ENCODE peak calls at places on chromosomes 5 and 9, in seven cellular contexts. T is endothelial cell; Z is activated T-cell treated with anti-CD3 and anti-CD28 coated beads, Interleukin-2, amount 50 U/mL, for 72 hours; O is RPMI7951; X is psoas muscle; G is activated naive CD8-positive, alpha-beta T cell treated with anti-CD3 and anti-CD28 coated beads for 36 hours; N is heart right ventricle. D is an unnamed sample.

GRCh38 chr5:10158886-10159285 is 90.8 kb downstream of the ATPSCKMT start:
- DNase-seq in G (no peak), Z (no peak), O (no peak), T (no peak), N (no peak), X (no peak), D (no peak)

GRCh38 chr5:98296426-98296825 is 477.0 kb upstream of the RGMB start:
- DNase-seq in O (peak), Z (no peak), X (no peak), N (no peak), T (no peak), G (no peak), D (no peak)

GRCh38 chr9:137071282-137071681 is 925 bp upstream of the SAPCD2 start:
- DNase-seq in X (no peak), T (no peak), O (no peak), N (no peak), G (no peak), Z (no peak), D (no peak)

GRCh38 chr5:1394881-1395860 is 50.1 kb downstream of the SLC6A3 start:
- DNase-seq in T (no peak), N (no peak), Z (no peak), O (no peak), X (peak), G (no peak), D (peak)

GRCh38 chr9:123569343-123569694 is 213.3 kb downstream of the CRB2 start:
- DNase-seq in G (no peak), N (no peak), O (no peak), Z (no peak), X (no peak), T (no peak), D (no peak)

GRCh38 chr5:154044099-154044498 is 5.3 kb downstream of the MFAP3 start:
- DNase-seq in Z (no peak), X (no peak), G (no peak), T (no peak), N (no peak), O (no peak), D (no peak)

GRCh38 chr9:136430591-136431234 is 8.9 kb downstream of the INPP5E start:
- DNase-seq in O (no peak), G (no peak), N (no peak), X (no peak), T (no peak), Z (no peak), D (no peak)

GRCh38 chr5:36060516-36060885 is 6.2 kb downstream of the UGT3A2 start:
- DNase-seq in Z (no peak), G (no peak), X (no peak), T (no peak), N (no peak), O (peak), D (no peak)

GRCh38 chr9:33447404-33448158 is at the start of gene AQP3:
- DNase-seq in T (peak), G (peak), Z (peak), N (peak), X (peak), O (peak), D (peak)

GRCh38 chr9:112867275-112867991 is 23.2 kb downstream of the SLC46A2 start:
- DNase-seq in X (no peak), N (no peak), Z (peak), T (no peak), G (peak), O (peak), D (no peak)

GRCh38 chr5:96483878-96484277 is 50.8 kb upstream of the PCSK1 start:
- DNase-seq in T (peak), O (peak), N (no peak), Z (no peak), G (no peak), X (no peak), D (no peak)

GRCh38 chr9:87107072-87107471 is 159.8 kb upstream of the GAS1 start:
- DNase-seq in X (no peak), O (peak), N (no peak), G (no peak), T (no peak), Z (no peak), D (no peak)

GRCh38 chr5:39100851-39101396 is 26.7 kb upstream of the RICTOR start:
- DNase-seq in G (no peak), T (no peak), O (peak), Z (no peak), X (no peak), N (no peak), D (no peak)

GRCh38 chr5:136985785-136986475 is 513.2 kb downstream of the SPOCK1 start:
- DNase-seq in Z (no peak), T (no peak), O (no peak), G (no peak), X (no peak), N (no peak), D (no peak)

GRCh38 chr9:91119679-91120078 is 242.0 kb downstream of the AUH start:
- DNase-seq in X (no peak), N (no peak), T (no peak), G (no peak), Z (no peak), O (peak), D (no peak)

GRCh38 chr5:41527201-41527779 is 16.9 kb upstream of the PLCXD3 start:
- DNase-seq in Z (no peak), G (no peak), X (no peak), O (peak), N (peak), T (no peak), D (peak)

GRCh38 chr5:155087036-155087435 is 73.5 kb downstream of the KIF4B start:
- DNase-seq in N (no peak), T (no peak), X (no peak), O (peak), Z (no peak), G (no peak), D (no peak)

GRCh38 chr9:121910491-121911040 is 182.5 kb downstream of the TTLL11 start:
- DNase-seq in X (no peak), O (no peak), Z (no peak), T (no peak), G (no peak), N (no peak), D (no peak)

GRCh38 chr9:110969971-110970381 is 68.3 kb downstream of the LPAR1 start:
- DNase-seq in O (peak), T (no peak), X (no peak), N (no peak), Z (no peak), G (no peak), D (no peak)

GRCh38 chr9:34512131-34513078 is 10.4 kb downstream of the ENHO start:
- DNase-seq in Z (no peak), N (no peak), X (no peak), T (no peak), G (no peak), O (no peak), D (no peak)

GRCh38 chr5:167573274-167574127 is 717.9 kb upstream of the WWC1 start:
- DNase-seq in Z (no peak), G (no peak), N (no peak), T (peak), O (peak), X (no peak), D (no peak)

GRCh38 chr5:132839426-132840301 is 9.2 kb upstream of the SHROOM1 start:
- DNase-seq in X (no peak), N (no peak), O (peak), T (no peak), G (no peak), Z (no peak), D (no peak)